ENCODE peak calls at places on chromosomes 11 and 22, in five cellular contexts. K is left kidney; T is neural progenitor cell; B is activated CD4-positive, alpha-beta T cell treated with anti-CD3 and anti-CD28 coated beads for 24 hours; F is foreskin fibroblast. N is an unnamed sample.

GRCh38 chr22:42116848-42117424 is 13.7 kb downstream of the CYP2D6 start:
- DNase-seq in K (no peak), T (peak), B (no peak), F (peak), N (no peak)

GRCh38 chr11:59801981-59802638 is 8.5 kb downstream of the MRPL16 start:
- DNase-seq in K (no peak), T (peak), B (no peak), F (peak), N (no peak)

GRCh38 chr11:130915556-130916237 is 582 bp downstream of the SNX19 start:
- DNase-seq in K (peak), T (no peak), B (no peak), F (no peak), N (no peak)

GRCh38 chr11:67539588-67539987 is 16.3 kb upstream of the CABP2 start:
- DNase-seq in K (no peak), T (no peak), B (no peak), F (no peak), N (no peak)

GRCh38 chr22:49535527-49536125 is 292.0 kb downstream of the BRD1 start:
- DNase-seq in K (no peak), T (no peak), B (no peak), F (no peak), N (no peak)

GRCh38 chr11:1870721-1871466 is 18.0 kb downstream of the LSP1 start:
- DNase-seq in K (peak), T (peak), B (no peak), F (peak), N (no peak)

GRCh38 chr11:77542296-77542695 is 47.5 kb upstream of the AQP11 start:
- DNase-seq in K (no peak), T (no peak), B (no peak), F (peak), N (peak)

GRCh38 chr11:64251986-64252837 is 882 bp downstream of the PLCB3 start:
- DNase-seq in K (peak), T (peak), B (no peak), F (peak), N (no peak)

GRCh38 chr22:42892571-42893316 is 35.7 kb upstream of the ARFGAP3 start:
- DNase-seq in K (no peak), T (no peak), B (no peak), F (no peak), N (no peak)

GRCh38 chr11:84541711-84542340 is 1085.3 kb downstream of the DLG2 start:
- DNase-seq in K (no peak), T (no peak), B (no peak), F (no peak), N (peak)

GRCh38 chr22:25777870-25778269 is 35.9 kb downstream of the MYO18B start:
- DNase-seq in K (peak), T (peak), B (no peak), F (peak), N (peak)

GRCh38 chr11:129021295-129021694 is 78.6 kb upstream of the TP53AIP1 start:
- DNase-seq in K (no peak), T (no peak), B (no peak), F (no peak), N (no peak)

GRCh38 chr11:20002312-20003216 is 157.7 kb downstream of the DBX1 start:
- DNase-seq in K (peak), T (no peak), B (no peak), F (no peak), N (no peak)

GRCh38 chr22:25747245-25747944 is 5.4 kb downstream of the MYO18B start:
- DNase-seq in K (no peak), T (no peak), B (no peak), F (peak), N (peak)

GRCh38 chr11:59534676-59535075 is 23.3 kb downstream of the OR4D9 start:
- DNase-seq in K (no peak), T (no peak), B (no peak), F (no peak), N (no peak)

GRCh38 chr22:20807315-20807752 is 33.4 kb downstream of the SERPIND1 start:
- DNase-seq in K (no peak), T (no peak), B (no peak), F (peak), N (peak)

GRCh38 chr11:115078461-115079438 is 400.4 kb downstream of the NXPE2 start:
- DNase-seq in K (peak), T (no peak), B (no peak), F (no peak), N (no peak)

GRCh38 chr22:39727541-39727940 is 157.0 kb downstream of the CACNA1I start:
- DNase-seq in K (no peak), T (no peak), B (no peak), F (peak), N (no peak)

GRCh38 chr11:121965330-121965729 is 150.7 kb downstream of the BLID start:
- DNase-seq in K (no peak), T (no peak), B (no peak), F (peak), N (no peak)

GRCh38 chr11:35237860-35238715 is 99.1 kb downstream of the CD44 start:
- DNase-seq in K (peak), T (peak), B (peak), F (peak), N (no peak)

GRCh38 chr11:94511932-94512781 is at the start of gene C11orf97:
- DNase-seq in K (peak), T (peak), B (no peak), F (peak), N (no peak)

GRCh38 chr11:70702040-70702648 is 303.8 kb downstream of the CTTN start:
- DNase-seq in K (no peak), T (no peak), B (no peak), F (no peak), N (no peak)

GRCh38 chr11:80136991-80137390 is 696.2 kb upstream of the TENM4 start:
- DNase-seq in K (no peak), T (no peak), B (no peak), F (no peak), N (no peak)